ENCODE peak calls at places on chromosomes 1 and 21, in five cellular contexts. I, Y, V, P and X are unnamed samples.
A peak's percentile ranks its signal among the peaks of the same experiment; 100 is the strongest.

GRCh38 chr1:39900662-39901485 is 843 bp downstream of the MYCL start:
- DNase-seq in I (peak; percentile 27), Y (no peak), V (peak; percentile 100), P (no peak), X (peak; percentile 42)

GRCh38 chr1:185227161-185227560 is 70.2 kb downstream of the SWT1 start:
- DNase-seq in I (no peak), Y (no peak), V (no peak), P (no peak), X (no peak)

GRCh38 chr1:164576311-164577271 is 17.6 kb downstream of the PBX1 start:
- DNase-seq in I (peak; percentile 49), Y (no peak), V (no peak), P (no peak), X (no peak)

GRCh38 chr1:209202826-209203439 is 380.6 kb upstream of the CAMK1G start:
- DNase-seq in I (peak; percentile 67), Y (no peak), V (peak; percentile 47), P (no peak), X (peak; percentile 23)

GRCh38 chr1:229230136-229230892 is 40.6 kb upstream of the RAB4A start:
- DNase-seq in I (no peak), Y (no peak), V (peak; percentile 38), P (no peak), X (no peak)

GRCh38 chr1:111553199-111553598 is 49.8 kb upstream of the ADORA3 start:
- DNase-seq in I (peak; percentile 83), Y (no peak), V (no peak), P (no peak), X (no peak)

GRCh38 chr1:17765444-17766411 is 10.6 kb downstream of the ACTL8 start:
- DNase-seq in I (peak; percentile 89), Y (no peak), V (no peak), P (no peak), X (peak; percentile 12)

GRCh38 chr21:41631564-41632461 is 123.9 kb upstream of the TMPRSS2 start:
- DNase-seq in I (peak; percentile 43), Y (no peak), V (no peak), P (no peak), X (peak; percentile 84)

GRCh38 chr1:226449823-226450222 is 41.9 kb upstream of the PARP1 start:
- DNase-seq in I (no peak), Y (no peak), V (no peak), P (no peak), X (no peak)

GRCh38 chr1:88504601-88505000 is 179.5 kb upstream of the PKN2 start:
- DNase-seq in I (no peak), Y (no peak), V (no peak), P (no peak), X (no peak)

GRCh38 chr1:167551359-167551758 is 2.2 kb downstream of the CREG1 start:
- DNase-seq in I (no peak), Y (no peak), V (no peak), P (no peak), X (no peak)

GRCh38 chr1:156480411-156481192 is 20.0 kb downstream of the MEF2D start:
- DNase-seq in I (no peak), Y (peak; percentile 80), V (peak; percentile 87), P (no peak), X (no peak)

GRCh38 chr1:204453141-204453772 is 41.3 kb downstream of the PIK3C2B start:
- DNase-seq in I (no peak), Y (peak; percentile 76), V (no peak), P (peak; percentile 15), X (no peak)

GRCh38 chr1:91700332-91700731 is 185.6 kb downstream of the TGFBR3 start:
- DNase-seq in I (peak; percentile 88), Y (no peak), V (no peak), P (no peak), X (no peak)

GRCh38 chr1:116807871-116808450 is 53.7 kb downstream of the CD2 start:
- DNase-seq in I (no peak), Y (no peak), V (no peak), P (no peak), X (no peak)

GRCh38 chr1:10726355-10726754 is 70.1 kb downstream of the CASZ1 start:
- DNase-seq in I (no peak), Y (no peak), V (no peak), P (no peak), X (no peak)

GRCh38 chr1:3898994-3899775 is 887 bp downstream of the C1orf174 start:
- DNase-seq in I (no peak), Y (no peak), V (no peak), P (no peak), X (no peak)

GRCh38 chr21:36004441-36004840 is 55.9 kb downstream of the SETD4 start:
- DNase-seq in I (peak; percentile 71), Y (no peak), V (no peak), P (no peak), X (peak; percentile 27)

GRCh38 chr1:170593612-170594011 is 61.6 kb downstream of the GORAB start:
- DNase-seq in I (no peak), Y (no peak), V (no peak), P (no peak), X (no peak)

GRCh38 chr21:15841856-15842564 is 112.2 kb downstream of the USP25 start:
- DNase-seq in I (peak; percentile 74), Y (no peak), V (no peak), P (no peak), X (peak; percentile 58)

GRCh38 chr1:174425121-174425520 is 22.6 kb upstream of the GPR52 start:
- DNase-seq in I (no peak), Y (no peak), V (no peak), P (no peak), X (no peak)

GRCh38 chr1:35544976-35545375 is 12.2 kb downstream of the KIAA0319L start:
- DNase-seq in I (peak; percentile 65), Y (peak; percentile 48), V (peak; percentile 19), P (no peak), X (peak; percentile 11)

GRCh38 chr1:248703674-248704073 is 1.1 kb upstream of the OR14I1 start:
- DNase-seq in I (no peak), Y (no peak), V (no peak), P (no peak), X (no peak)

GRCh38 chr1:95230768-95231191 is 3.2 kb upstream of the RWDD3 start:
- DNase-seq in I (no peak), Y (no peak), V (no peak), P (no peak), X (no peak)

GRCh38 chr1:87072431-87072830 is 158.0 kb downstream of the HS2ST1 start:
- DNase-seq in I (no peak), Y (no peak), V (no peak), P (no peak), X (no peak)

GRCh38 chr1:79074975-79075374 is 68.4 kb upstream of the ADGRL4 start:
- DNase-seq in I (no peak), Y (no peak), V (no peak), P (no peak), X (no peak)